ENCODE peak calls at places on chromosomes 13 and 19, in nine cellular contexts. One of them, this sample, is unnamed.

GRCh38 chr19:1774999-1775772 is 21.9 kb downstream of the ONECUT3 start:
- DNase-seq in iris pigment epithelial cell: peak
- DNase-seq in fibroblast of gingiva: peak
- DNase-seq in RWPE1: peak
- DNase-seq in CD8-positive, alpha-beta memory T cell: no peak
- DNase-seq in mucosa of descending colon: no peak
- DNase-seq in non-pigmented ciliary epithelial cell: no peak
- DNase-seq in kidney epithelial cell: no peak
- DNase-seq in EL: peak
- DNase-seq in this sample: no peak

GRCh38 chr13:101417043-101417406 is 717 bp upstream of the NALCN start:
- DNase-seq in iris pigment epithelial cell: peak
- DNase-seq in fibroblast of gingiva: no peak
- DNase-seq in RWPE1: peak
- DNase-seq in CD8-positive, alpha-beta memory T cell: no peak
- DNase-seq in mucosa of descending colon: no peak
- DNase-seq in non-pigmented ciliary epithelial cell: no peak
- DNase-seq in kidney epithelial cell: no peak
- DNase-seq in EL: peak
- DNase-seq in this sample: no peak

GRCh38 chr13:46655727-46656180 is 102.8 kb downstream of the LRCH1 start:
- DNase-seq in iris pigment epithelial cell: no peak
- DNase-seq in fibroblast of gingiva: no peak
- DNase-seq in RWPE1: no peak
- DNase-seq in CD8-positive, alpha-beta memory T cell: no peak
- DNase-seq in mucosa of descending colon: no peak
- DNase-seq in non-pigmented ciliary epithelial cell: no peak
- DNase-seq in kidney epithelial cell: no peak
- DNase-seq in EL: no peak
- DNase-seq in this sample: no peak

GRCh38 chr19:6087074-6087506 is 23.2 kb downstream of the RFX2 start:
- DNase-seq in iris pigment epithelial cell: no peak
- DNase-seq in fibroblast of gingiva: no peak
- DNase-seq in RWPE1: no peak
- DNase-seq in CD8-positive, alpha-beta memory T cell: no peak
- DNase-seq in mucosa of descending colon: no peak
- DNase-seq in non-pigmented ciliary epithelial cell: no peak
- DNase-seq in kidney epithelial cell: no peak
- DNase-seq in EL: no peak
- DNase-seq in this sample: no peak

GRCh38 chr13:45737571-45738002 is 35.5 kb downstream of the CBY2 start:
- DNase-seq in iris pigment epithelial cell: no peak
- DNase-seq in fibroblast of gingiva: no peak
- DNase-seq in RWPE1: no peak
- DNase-seq in CD8-positive, alpha-beta memory T cell: no peak
- DNase-seq in mucosa of descending colon: no peak
- DNase-seq in non-pigmented ciliary epithelial cell: no peak
- DNase-seq in kidney epithelial cell: no peak
- DNase-seq in EL: no peak
- DNase-seq in this sample: no peak

GRCh38 chr19:40348961-40349507 is 539 bp downstream of the PLD3 start:
- DNase-seq in iris pigment epithelial cell: peak
- DNase-seq in fibroblast of gingiva: peak
- DNase-seq in RWPE1: peak
- DNase-seq in CD8-positive, alpha-beta memory T cell: no peak
- DNase-seq in mucosa of descending colon: no peak
- DNase-seq in non-pigmented ciliary epithelial cell: no peak
- DNase-seq in kidney epithelial cell: no peak
- DNase-seq in EL: peak
- DNase-seq in this sample: no peak

GRCh38 chr13:41188584-41188983 is 5.8 kb downstream of the KBTBD7 start:
- DNase-seq in iris pigment epithelial cell: peak
- DNase-seq in fibroblast of gingiva: peak
- DNase-seq in RWPE1: peak
- DNase-seq in CD8-positive, alpha-beta memory T cell: no peak
- DNase-seq in mucosa of descending colon: no peak
- DNase-seq in non-pigmented ciliary epithelial cell: peak
- DNase-seq in kidney epithelial cell: no peak
- DNase-seq in EL: peak
- DNase-seq in this sample: no peak

GRCh38 chr13:73996569-73996968 is 137.6 kb downstream of the KLF12 start:
- DNase-seq in iris pigment epithelial cell: no peak
- DNase-seq in fibroblast of gingiva: no peak
- DNase-seq in RWPE1: no peak
- DNase-seq in CD8-positive, alpha-beta memory T cell: no peak
- DNase-seq in mucosa of descending colon: no peak
- DNase-seq in non-pigmented ciliary epithelial cell: no peak
- DNase-seq in kidney epithelial cell: no peak
- DNase-seq in EL: no peak
- DNase-seq in this sample: no peak

GRCh38 chr13:45792827-45793303 is 58.7 kb downstream of the SIAH3 start:
- DNase-seq in iris pigment epithelial cell: no peak
- DNase-seq in fibroblast of gingiva: no peak
- DNase-seq in RWPE1: no peak
- DNase-seq in CD8-positive, alpha-beta memory T cell: no peak
- DNase-seq in mucosa of descending colon: no peak
- DNase-seq in non-pigmented ciliary epithelial cell: no peak
- DNase-seq in kidney epithelial cell: no peak
- DNase-seq in EL: no peak
- DNase-seq in this sample: no peak

GRCh38 chr13:19268331-19268730 is 86.7 kb upstream of the TUBA3C start:
- DNase-seq in iris pigment epithelial cell: no peak
- DNase-seq in fibroblast of gingiva: no peak
- DNase-seq in RWPE1: no peak
- DNase-seq in CD8-positive, alpha-beta memory T cell: no peak
- DNase-seq in mucosa of descending colon: no peak
- DNase-seq in non-pigmented ciliary epithelial cell: no peak
- DNase-seq in kidney epithelial cell: no peak
- DNase-seq in EL: no peak
- DNase-seq in this sample: no peak

GRCh38 chr19:18967358-18968146 is 26.5 kb upstream of the HOMER3 start:
- DNase-seq in iris pigment epithelial cell: peak
- DNase-seq in fibroblast of gingiva: peak
- DNase-seq in RWPE1: peak
- DNase-seq in CD8-positive, alpha-beta memory T cell: no peak
- DNase-seq in mucosa of descending colon: peak
- DNase-seq in non-pigmented ciliary epithelial cell: no peak
- DNase-seq in kidney epithelial cell: peak
- DNase-seq in EL: peak
- DNase-seq in this sample: no peak

GRCh38 chr13:43391021-43391420 is 367.6 kb downstream of the DNAJC15 start:
- DNase-seq in iris pigment epithelial cell: no peak
- DNase-seq in fibroblast of gingiva: no peak
- DNase-seq in RWPE1: no peak
- DNase-seq in CD8-positive, alpha-beta memory T cell: no peak
- DNase-seq in mucosa of descending colon: no peak
- DNase-seq in non-pigmented ciliary epithelial cell: no peak
- DNase-seq in kidney epithelial cell: no peak
- DNase-seq in EL: no peak
- DNase-seq in this sample: no peak

GRCh38 chr13:112905990-112906641 is 62.9 kb upstream of the MCF2L start:
- DNase-seq in iris pigment epithelial cell: no peak
- DNase-seq in fibroblast of gingiva: no peak
- DNase-seq in RWPE1: peak
- DNase-seq in CD8-positive, alpha-beta memory T cell: no peak
- DNase-seq in mucosa of descending colon: no peak
- DNase-seq in non-pigmented ciliary epithelial cell: no peak
- DNase-seq in kidney epithelial cell: no peak
- DNase-seq in EL: no peak
- DNase-seq in this sample: no peak

GRCh38 chr13:101654916-101655315 is 202.4 kb downstream of the ITGBL1 start:
- DNase-seq in iris pigment epithelial cell: peak
- DNase-seq in fibroblast of gingiva: no peak
- DNase-seq in RWPE1: no peak
- DNase-seq in CD8-positive, alpha-beta memory T cell: no peak
- DNase-seq in mucosa of descending colon: no peak
- DNase-seq in non-pigmented ciliary epithelial cell: no peak
- DNase-seq in kidney epithelial cell: no peak
- DNase-seq in EL: peak
- DNase-seq in this sample: no peak

GRCh38 chr19:17829855-17830566 is 8.7 kb upstream of the INSL3 start:
- DNase-seq in iris pigment epithelial cell: peak
- DNase-seq in fibroblast of gingiva: no peak
- DNase-seq in RWPE1: peak
- DNase-seq in CD8-positive, alpha-beta memory T cell: no peak
- DNase-seq in mucosa of descending colon: no peak
- DNase-seq in non-pigmented ciliary epithelial cell: no peak
- DNase-seq in kidney epithelial cell: peak
- DNase-seq in EL: no peak
- DNase-seq in this sample: no peak

GRCh38 chr13:26988059-26988769 is 183.4 kb downstream of the USP12 start:
- DNase-seq in iris pigment epithelial cell: no peak
- DNase-seq in fibroblast of gingiva: no peak
- DNase-seq in RWPE1: no peak
- DNase-seq in CD8-positive, alpha-beta memory T cell: no peak
- DNase-seq in mucosa of descending colon: no peak
- DNase-seq in non-pigmented ciliary epithelial cell: no peak
- DNase-seq in kidney epithelial cell: no peak
- DNase-seq in EL: no peak
- DNase-seq in this sample: no peak

GRCh38 chr13:112731667-112732616 is 42.1 kb downstream of the ATP11A start:
- DNase-seq in iris pigment epithelial cell: no peak
- DNase-seq in fibroblast of gingiva: no peak
- DNase-seq in RWPE1: no peak
- DNase-seq in CD8-positive, alpha-beta memory T cell: no peak
- DNase-seq in mucosa of descending colon: no peak
- DNase-seq in non-pigmented ciliary epithelial cell: no peak
- DNase-seq in kidney epithelial cell: no peak
- DNase-seq in EL: no peak
- DNase-seq in this sample: no peak

GRCh38 chr13:32587014-32587773 is 942 bp downstream of the PDS5B start:
- DNase-seq in iris pigment epithelial cell: peak
- DNase-seq in fibroblast of gingiva: peak
- DNase-seq in RWPE1: no peak
- DNase-seq in CD8-positive, alpha-beta memory T cell: peak
- DNase-seq in mucosa of descending colon: peak
- DNase-seq in non-pigmented ciliary epithelial cell: no peak
- DNase-seq in kidney epithelial cell: no peak
- DNase-seq in EL: peak
- DNase-seq in this sample: no peak

GRCh38 chr13:99289674-99290337 is 17.4 kb downstream of the GPR183 start:
- DNase-seq in iris pigment epithelial cell: no peak
- DNase-seq in fibroblast of gingiva: no peak
- DNase-seq in RWPE1: no peak
- DNase-seq in CD8-positive, alpha-beta memory T cell: peak
- DNase-seq in mucosa of descending colon: no peak
- DNase-seq in non-pigmented ciliary epithelial cell: no peak
- DNase-seq in kidney epithelial cell: no peak
- DNase-seq in EL: no peak
- DNase-seq in this sample: no peak

GRCh38 chr13:26186995-26187394 is 35.1 kb downstream of the RNF6 start:
- DNase-seq in iris pigment epithelial cell: no peak
- DNase-seq in fibroblast of gingiva: no peak
- DNase-seq in RWPE1: no peak
- DNase-seq in CD8-positive, alpha-beta memory T cell: no peak
- DNase-seq in mucosa of descending colon: peak
- DNase-seq in non-pigmented ciliary epithelial cell: no peak
- DNase-seq in kidney epithelial cell: no peak
- DNase-seq in EL: peak
- DNase-seq in this sample: no peak

GRCh38 chr19:51546650-51547396 is 15.4 kb upstream of the SIGLEC6 start:
- DNase-seq in iris pigment epithelial cell: peak
- DNase-seq in fibroblast of gingiva: no peak
- DNase-seq in RWPE1: no peak
- DNase-seq in CD8-positive, alpha-beta memory T cell: no peak
- DNase-seq in mucosa of descending colon: no peak
- DNase-seq in non-pigmented ciliary epithelial cell: peak
- DNase-seq in kidney epithelial cell: no peak
- DNase-seq in EL: peak
- DNase-seq in this sample: no peak

GRCh38 chr13:31725841-31726240 is 13.5 kb upstream of the RXFP2 start:
- DNase-seq in iris pigment epithelial cell: no peak
- DNase-seq in fibroblast of gingiva: no peak
- DNase-seq in RWPE1: no peak
- DNase-seq in CD8-positive, alpha-beta memory T cell: no peak
- DNase-seq in mucosa of descending colon: no peak
- DNase-seq in non-pigmented ciliary epithelial cell: no peak
- DNase-seq in kidney epithelial cell: peak
- DNase-seq in EL: peak
- DNase-seq in this sample: no peak

This sample was measured in BJ.